ENCODE peak calls at places on chromosomes 1 and 21, in ten cellular contexts. One of them, this sample, is unnamed.

GRCh38 chr1:198220428-198220827 is 63.6 kb downstream of the NEK7 start:
- DNase-seq in fibroblast of lung: peak; percentile 95
- DNase-seq in IMR-90: peak; percentile 87
- DNase-seq in DND-41: no peak
- DNase-seq in left ventricle myocardium inferior: no peak
- DNase-seq in SK-N-SH: no peak
- DNase-seq in neuronal stem cell: no peak
- DNase-seq in heart left ventricle: no peak
- DNase-seq in breast epithelium: no peak
- DNase-seq in neural progenitor cell: no peak
- DNase-seq in this sample: peak; percentile 39

GRCh38 chr1:15756143-15757015 is 2.2 kb upstream of the FBLIM1 start:
- DNase-seq in fibroblast of lung: no peak
- DNase-seq in IMR-90: no peak
- DNase-seq in DND-41: no peak
- DNase-seq in left ventricle myocardium inferior: no peak
- DNase-seq in SK-N-SH: no peak
- DNase-seq in neuronal stem cell: no peak
- DNase-seq in heart left ventricle: no peak
- DNase-seq in breast epithelium: peak; percentile 66
- DNase-seq in neural progenitor cell: peak; percentile 46
- DNase-seq in this sample: no peak

GRCh38 chr21:32306021-32306780 is 7.5 kb downstream of the MRAP start:
- DNase-seq in fibroblast of lung: peak; percentile 5
- DNase-seq in IMR-90: no peak
- DNase-seq in DND-41: no peak
- DNase-seq in left ventricle myocardium inferior: no peak
- DNase-seq in SK-N-SH: peak; percentile 49
- DNase-seq in neuronal stem cell: peak; percentile 55
- DNase-seq in heart left ventricle: no peak
- DNase-seq in breast epithelium: no peak
- DNase-seq in neural progenitor cell: peak; percentile 91
- DNase-seq in this sample: no peak

GRCh38 chr1:78722947-78723346 is 73.3 kb downstream of the IFI44 start:
- DNase-seq in fibroblast of lung: peak; percentile 64
- DNase-seq in IMR-90: peak; percentile 36
- DNase-seq in DND-41: no peak
- DNase-seq in left ventricle myocardium inferior: no peak
- DNase-seq in SK-N-SH: no peak
- DNase-seq in neuronal stem cell: no peak
- DNase-seq in heart left ventricle: no peak
- DNase-seq in breast epithelium: no peak
- DNase-seq in neural progenitor cell: no peak
- DNase-seq in this sample: no peak

GRCh38 chr1:26831059-26831458 is 4.6 kb downstream of the ZDHHC18 start:
- DNase-seq in fibroblast of lung: no peak
- DNase-seq in IMR-90: no peak
- DNase-seq in DND-41: no peak
- DNase-seq in left ventricle myocardium inferior: no peak
- DNase-seq in SK-N-SH: no peak
- DNase-seq in neuronal stem cell: no peak
- DNase-seq in heart left ventricle: no peak
- DNase-seq in breast epithelium: no peak
- DNase-seq in neural progenitor cell: no peak
- DNase-seq in this sample: no peak

GRCh38 chr1:206493279-206493678 is 14.1 kb upstream of the RASSF5 start:
- DNase-seq in fibroblast of lung: no peak
- DNase-seq in IMR-90: no peak
- DNase-seq in DND-41: no peak
- DNase-seq in left ventricle myocardium inferior: no peak
- DNase-seq in SK-N-SH: no peak
- DNase-seq in neuronal stem cell: no peak
- DNase-seq in heart left ventricle: no peak
- DNase-seq in breast epithelium: no peak
- DNase-seq in neural progenitor cell: no peak
- DNase-seq in this sample: no peak

GRCh38 chr1:231335663-231336602 is 1.7 kb downstream of the EXOC8 start:
- DNase-seq in fibroblast of lung: no peak
- DNase-seq in IMR-90: no peak
- DNase-seq in DND-41: peak; percentile 23
- DNase-seq in left ventricle myocardium inferior: no peak
- DNase-seq in SK-N-SH: no peak
- DNase-seq in neuronal stem cell: no peak
- DNase-seq in heart left ventricle: no peak
- DNase-seq in breast epithelium: no peak
- DNase-seq in neural progenitor cell: no peak
- DNase-seq in this sample: no peak

GRCh38 chr1:167746013-167746672 is 24.4 kb downstream of the MPZL1 start:
- DNase-seq in fibroblast of lung: no peak
- DNase-seq in IMR-90: no peak
- DNase-seq in DND-41: no peak
- DNase-seq in left ventricle myocardium inferior: no peak
- DNase-seq in SK-N-SH: no peak
- DNase-seq in neuronal stem cell: no peak
- DNase-seq in heart left ventricle: no peak
- DNase-seq in breast epithelium: no peak
- DNase-seq in neural progenitor cell: no peak
- DNase-seq in this sample: no peak

GRCh38 chr1:36115931-36116330 is 9.1 kb downstream of the COL8A2 start:
- DNase-seq in fibroblast of lung: peak; percentile 58
- DNase-seq in IMR-90: peak; percentile 28
- DNase-seq in DND-41: no peak
- DNase-seq in left ventricle myocardium inferior: no peak
- DNase-seq in SK-N-SH: peak; percentile 31
- DNase-seq in neuronal stem cell: no peak
- DNase-seq in heart left ventricle: no peak
- DNase-seq in breast epithelium: no peak
- DNase-seq in neural progenitor cell: no peak
- DNase-seq in this sample: no peak

GRCh38 chr1:89546082-89546889 is 21.7 kb downstream of the LRRC8B start:
- DNase-seq in fibroblast of lung: peak; percentile 79
- DNase-seq in IMR-90: peak; percentile 39
- DNase-seq in DND-41: no peak
- DNase-seq in left ventricle myocardium inferior: no peak
- DNase-seq in SK-N-SH: no peak
- DNase-seq in neuronal stem cell: no peak
- DNase-seq in heart left ventricle: no peak
- DNase-seq in breast epithelium: no peak
- DNase-seq in neural progenitor cell: no peak
- DNase-seq in this sample: no peak

GRCh38 chr1:181746224-181746623 is 262.9 kb downstream of the CACNA1E start:
- DNase-seq in fibroblast of lung: no peak
- DNase-seq in IMR-90: no peak
- DNase-seq in DND-41: no peak
- DNase-seq in left ventricle myocardium inferior: no peak
- DNase-seq in SK-N-SH: no peak
- DNase-seq in neuronal stem cell: no peak
- DNase-seq in heart left ventricle: no peak
- DNase-seq in breast epithelium: no peak
- DNase-seq in neural progenitor cell: no peak
- DNase-seq in this sample: no peak

GRCh38 chr1:18556364-18556763 is 74.3 kb upstream of the PAX7 start:
- DNase-seq in fibroblast of lung: peak; percentile 5
- DNase-seq in IMR-90: peak; percentile 12
- DNase-seq in DND-41: peak; percentile 10
- DNase-seq in left ventricle myocardium inferior: no peak
- DNase-seq in SK-N-SH: peak; percentile 42
- DNase-seq in neuronal stem cell: no peak
- DNase-seq in heart left ventricle: no peak
- DNase-seq in breast epithelium: no peak
- DNase-seq in neural progenitor cell: peak; percentile 63
- DNase-seq in this sample: no peak

GRCh38 chr1:18554101-18554500 is 73.4 kb downstream of the KLHDC7A start:
- DNase-seq in fibroblast of lung: no peak
- DNase-seq in IMR-90: no peak
- DNase-seq in DND-41: no peak
- DNase-seq in left ventricle myocardium inferior: no peak
- DNase-seq in SK-N-SH: no peak
- DNase-seq in neuronal stem cell: no peak
- DNase-seq in heart left ventricle: no peak
- DNase-seq in breast epithelium: no peak
- DNase-seq in neural progenitor cell: no peak
- DNase-seq in this sample: no peak

GRCh38 chr1:18555036-18555435 is 74.3 kb downstream of the KLHDC7A start:
- DNase-seq in fibroblast of lung: no peak
- DNase-seq in IMR-90: no peak
- DNase-seq in DND-41: no peak
- DNase-seq in left ventricle myocardium inferior: no peak
- DNase-seq in SK-N-SH: no peak
- DNase-seq in neuronal stem cell: no peak
- DNase-seq in heart left ventricle: no peak
- DNase-seq in breast epithelium: no peak
- DNase-seq in neural progenitor cell: no peak
- DNase-seq in this sample: no peak

GRCh38 chr1:18554597-18554996 is 73.9 kb downstream of the KLHDC7A start:
- DNase-seq in fibroblast of lung: no peak
- DNase-seq in IMR-90: no peak
- DNase-seq in DND-41: no peak
- DNase-seq in left ventricle myocardium inferior: no peak
- DNase-seq in SK-N-SH: no peak
- DNase-seq in neuronal stem cell: no peak
- DNase-seq in heart left ventricle: no peak
- DNase-seq in breast epithelium: no peak
- DNase-seq in neural progenitor cell: no peak
- DNase-seq in this sample: no peak

GRCh38 chr1:18553388-18553787 is 72.7 kb downstream of the KLHDC7A start:
- DNase-seq in fibroblast of lung: no peak
- DNase-seq in IMR-90: no peak
- DNase-seq in DND-41: no peak
- DNase-seq in left ventricle myocardium inferior: no peak
- DNase-seq in SK-N-SH: no peak
- DNase-seq in neuronal stem cell: no peak
- DNase-seq in heart left ventricle: no peak
- DNase-seq in breast epithelium: no peak
- DNase-seq in neural progenitor cell: no peak
- DNase-seq in this sample: no peak
- H3K27me3 ChIP-seq in fibroblast of lung: no peaks in the 10 kb centered on the region
- H3K27me3 ChIP-seq in IMR-90: peaks cover 1% of the 10 kb centered on the region
- H3K27me3 ChIP-seq in DND-41: peaks cover 6% of the 10 kb centered on the region
- H3K27me3 ChIP-seq in left ventricle myocardium inferior: peaks cover 100% of the 10 kb centered on the region
- H3K27me3 ChIP-seq in SK-N-SH: no peaks in the 10 kb centered on the region
- H3K27me3 ChIP-seq in neuronal stem cell: peaks cover 6% of the 10 kb centered on the region
- H3K27me3 ChIP-seq in heart left ventricle: peaks cover 38% of the 10 kb centered on the region
- H3K27me3 ChIP-seq in breast epithelium: no peaks in the 10 kb centered on the region
- H3K27me3 ChIP-seq in neural progenitor cell: peaks cover under 1% of the 10 kb centered on the region
- H3K27me3 ChIP-seq in this sample: peaks cover 21% of the 10 kb centered on the region

DNA sequence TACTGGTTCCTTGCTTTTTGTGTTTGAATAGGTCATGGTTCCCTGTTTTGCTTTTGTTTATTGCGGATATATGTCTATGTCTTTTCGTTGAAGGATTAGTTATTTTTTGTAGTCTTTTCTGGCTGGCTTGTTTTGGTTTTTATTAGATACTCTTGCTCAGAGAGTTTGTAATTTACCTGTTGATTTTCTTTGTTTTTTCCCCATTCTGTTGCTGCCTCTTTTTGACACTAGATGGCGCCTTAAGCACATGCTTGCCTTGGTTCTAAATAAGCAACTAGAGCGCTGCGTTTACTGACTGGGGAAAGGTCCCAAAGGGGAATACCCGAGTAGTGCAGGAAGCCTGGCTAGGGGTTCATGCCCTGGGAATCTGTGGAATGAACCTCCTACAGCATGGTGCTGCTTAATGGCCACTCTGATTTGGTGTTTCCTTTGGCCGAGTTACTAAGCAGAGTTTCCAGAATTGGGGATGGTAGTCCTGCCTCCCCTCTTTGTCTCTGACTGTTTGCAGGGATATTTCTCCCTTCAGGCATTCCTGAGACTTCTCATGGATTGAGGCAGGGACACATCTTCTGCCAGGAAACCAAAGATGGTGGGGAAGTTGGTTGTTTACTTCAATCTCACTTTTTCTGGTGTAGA is 143.2 kb downstream of the PTPRU start:
- DNase-seq in fibroblast of lung: peak; percentile 33
- DNase-seq in IMR-90: peak; percentile 38
- DNase-seq in DND-41: peak; percentile 24
- DNase-seq in left ventricle myocardium inferior: no peak
- DNase-seq in SK-N-SH: peak; percentile 25
- DNase-seq in neuronal stem cell: peak; percentile 42
- DNase-seq in heart left ventricle: no peak
- DNase-seq in breast epithelium: no peak
- DNase-seq in neural progenitor cell: peak; percentile 72
- DNase-seq in this sample: peak; percentile 28
- H3K4me3 ChIP-seq in fibroblast of lung: no peak overlapping the region
- H3K4me3 ChIP-seq in IMR-90: no peak overlapping the region
- H3K4me3 ChIP-seq in DND-41: no peak overlapping the region
- H3K4me3 ChIP-seq in left ventricle myocardium inferior: no peak overlapping the region
- H3K4me3 ChIP-seq in SK-N-SH: no peak overlapping the region
- H3K4me3 ChIP-seq in neuronal stem cell: no peak overlapping the region
- H3K4me3 ChIP-seq in heart left ventricle: no peak overlapping the region
- H3K4me3 ChIP-seq in breast epithelium: no peak overlapping the region
- H3K4me3 ChIP-seq in neural progenitor cell: no peak overlapping the region
- H3K4me3 ChIP-seq in this sample: no peak overlapping the region

DNA sequence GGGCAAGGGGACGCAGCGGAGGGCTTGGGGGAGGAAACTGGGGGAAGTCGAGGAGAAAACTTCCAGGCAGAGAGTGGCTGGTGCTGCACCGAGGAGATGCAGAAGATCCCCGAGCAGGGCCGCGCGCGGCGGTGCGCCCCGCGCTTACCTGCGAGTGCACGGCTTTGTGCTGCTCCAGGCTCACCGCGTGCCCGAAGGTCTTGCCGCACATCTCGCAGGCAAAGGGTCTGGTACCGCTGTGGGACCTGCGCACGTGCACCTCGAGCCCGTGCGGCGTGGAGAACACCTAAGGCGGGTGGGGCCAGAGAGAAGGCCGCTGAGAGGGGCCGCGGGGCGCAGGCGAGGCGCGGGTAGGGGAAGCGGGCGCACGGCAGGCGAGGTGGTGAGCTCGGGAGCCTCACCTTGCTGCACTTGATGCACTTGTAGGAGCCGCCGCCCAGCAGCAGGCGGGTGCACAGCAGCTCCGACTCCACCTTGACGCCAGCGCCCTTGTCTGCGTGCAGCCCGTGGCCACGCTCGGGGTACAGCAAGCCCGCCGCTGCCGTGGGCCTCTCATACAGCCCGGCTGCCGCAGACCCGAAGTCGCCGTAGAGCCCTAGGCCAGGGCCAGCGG is 6.4 kb downstream of the GFI1 start:
- DNase-seq in fibroblast of lung: no peak
- DNase-seq in IMR-90: no peak
- DNase-seq in DND-41: no peak
- DNase-seq in left ventricle myocardium inferior: no peak
- DNase-seq in SK-N-SH: no peak
- DNase-seq in neuronal stem cell: no peak
- DNase-seq in heart left ventricle: peak; percentile 23
- DNase-seq in breast epithelium: no peak
- DNase-seq in neural progenitor cell: peak; percentile 35
- DNase-seq in this sample: no peak
- H3K27me3 ChIP-seq in fibroblast of lung: peaks cover 73% of the 10 kb centered on the region
- H3K27me3 ChIP-seq in IMR-90: peaks cover 94% of the 10 kb centered on the region
- H3K27me3 ChIP-seq in DND-41: no peaks in the 10 kb centered on the region
- H3K27me3 ChIP-seq in left ventricle myocardium inferior: peaks cover 96% of the 10 kb centered on the region
- H3K27me3 ChIP-seq in SK-N-SH: peaks cover 86% of the 10 kb centered on the region
- H3K27me3 ChIP-seq in neuronal stem cell: peaks cover 100% of the 10 kb centered on the region
- H3K27me3 ChIP-seq in heart left ventricle: peaks cover 58% of the 10 kb centered on the region
- H3K27me3 ChIP-seq in breast epithelium: peaks cover 8% of the 10 kb centered on the region
- H3K27me3 ChIP-seq in neural progenitor cell: peaks cover 100% of the 10 kb centered on the region
- H3K27me3 ChIP-seq in this sample: peaks cover 43% of the 10 kb centered on the region

DNA sequence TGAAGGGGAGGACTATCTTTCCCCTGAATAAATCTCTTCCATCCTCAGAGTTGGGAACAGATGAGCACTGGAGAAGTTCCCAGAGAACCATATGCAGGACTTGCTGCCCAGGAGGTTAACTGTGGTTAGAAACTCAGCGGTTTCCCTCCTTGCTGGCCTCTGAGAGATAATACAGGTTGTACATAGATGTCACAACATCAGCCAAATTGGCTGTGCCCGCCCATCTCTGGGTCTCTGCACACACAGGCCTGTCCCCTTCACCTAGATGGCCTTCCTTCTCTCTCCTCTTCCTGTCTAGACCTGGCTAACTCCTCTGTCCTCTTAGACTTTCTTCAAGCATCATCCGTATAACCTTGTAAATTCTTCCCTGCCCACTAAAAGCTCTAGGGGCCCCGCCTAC is 5.7 kb downstream of the RGS5 start:
- DNase-seq in fibroblast of lung: peak; percentile 23
- DNase-seq in IMR-90: no peak
- DNase-seq in DND-41: no peak
- DNase-seq in left ventricle myocardium inferior: no peak
- DNase-seq in SK-N-SH: no peak
- DNase-seq in neuronal stem cell: no peak
- DNase-seq in heart left ventricle: no peak
- DNase-seq in breast epithelium: no peak
- DNase-seq in neural progenitor cell: no peak
- DNase-seq in this sample: no peak
- H3K4me3 ChIP-seq in fibroblast of lung: no peak overlapping the region
- H3K4me3 ChIP-seq in IMR-90: no peak overlapping the region
- H3K4me3 ChIP-seq in DND-41: no peak overlapping the region
- H3K4me3 ChIP-seq in left ventricle myocardium inferior: peak overlapping the region; percentile 57
- H3K4me3 ChIP-seq in SK-N-SH: peak overlapping the region; percentile 62
- H3K4me3 ChIP-seq in neuronal stem cell: no peak overlapping the region
- H3K4me3 ChIP-seq in heart left ventricle: peak overlapping the region; percentile 10
- H3K4me3 ChIP-seq in breast epithelium: no peak overlapping the region
- H3K4me3 ChIP-seq in neural progenitor cell: no peak overlapping the region
- H3K4me3 ChIP-seq in this sample: no peak overlapping the region